ENCODE peak calls at places on chromosomes 7 and 10, in six cellular contexts. One of them, this sample, is unnamed.

GRCh38 chr7:44398506-44398905 is 73.1 kb upstream of the CAMK2B start:
- DNase-seq in foreskin fibroblast: no peak
- DNase-seq in mesothelial cell of epicardium: no peak
- DNase-seq in tibial artery: peak
- DNase-seq in AG09319: no peak
- DNase-seq in K562: no peak
- DNase-seq in this sample: no peak

GRCh38 chr10:116464257-116464656 is 36.6 kb downstream of the PNLIPRP3 start:
- DNase-seq in foreskin fibroblast: no peak
- DNase-seq in mesothelial cell of epicardium: no peak
- DNase-seq in tibial artery: no peak
- DNase-seq in AG09319: no peak
- DNase-seq in K562: no peak
- DNase-seq in this sample: no peak

GRCh38 chr7:85186521-85187241 is at the start of gene SEMA3D:
- DNase-seq in foreskin fibroblast: peak
- DNase-seq in mesothelial cell of epicardium: peak
- DNase-seq in tibial artery: peak
- DNase-seq in AG09319: no peak
- DNase-seq in K562: peak
- DNase-seq in this sample: peak

GRCh38 chr7:100893910-100894763 is 1.6 kb downstream of the ACHE start:
- DNase-seq in foreskin fibroblast: peak
- DNase-seq in mesothelial cell of epicardium: no peak
- DNase-seq in tibial artery: no peak
- DNase-seq in AG09319: no peak
- DNase-seq in K562: peak
- DNase-seq in this sample: no peak

GRCh38 chr7:48192996-48193395 is 21.7 kb downstream of the ABCA13 start:
- DNase-seq in foreskin fibroblast: no peak
- DNase-seq in mesothelial cell of epicardium: no peak
- DNase-seq in tibial artery: no peak
- DNase-seq in AG09319: no peak
- DNase-seq in K562: no peak
- DNase-seq in this sample: no peak

GRCh38 chr7:87206361-87206760 is 13.2 kb downstream of the TMEM243 start:
- DNase-seq in foreskin fibroblast: peak
- DNase-seq in mesothelial cell of epicardium: no peak
- DNase-seq in tibial artery: no peak
- DNase-seq in AG09319: no peak
- DNase-seq in K562: no peak
- DNase-seq in this sample: no peak

GRCh38 chr10:114242235-114242634 is 3.2 kb downstream of the VWA2 start:
- DNase-seq in foreskin fibroblast: no peak
- DNase-seq in mesothelial cell of epicardium: no peak
- DNase-seq in tibial artery: no peak
- DNase-seq in AG09319: no peak
- DNase-seq in K562: no peak
- DNase-seq in this sample: no peak

GRCh38 chr7:140655511-140656408 is 15.1 kb upstream of the DENND2A start:
- DNase-seq in foreskin fibroblast: no peak
- DNase-seq in mesothelial cell of epicardium: no peak
- DNase-seq in tibial artery: peak
- DNase-seq in AG09319: no peak
- DNase-seq in K562: no peak
- DNase-seq in this sample: no peak

GRCh38 chr10:103793920-103794883 is 61.2 kb downstream of the SH3PXD2A start:
- DNase-seq in foreskin fibroblast: no peak
- DNase-seq in mesothelial cell of epicardium: no peak
- DNase-seq in tibial artery: no peak
- DNase-seq in AG09319: no peak
- DNase-seq in K562: no peak
- DNase-seq in this sample: no peak

GRCh38 chr7:142459557-142459963 is 201.7 kb upstream of the PRSS58 start:
- DNase-seq in foreskin fibroblast: peak
- DNase-seq in mesothelial cell of epicardium: no peak
- DNase-seq in tibial artery: no peak
- DNase-seq in AG09319: peak
- DNase-seq in K562: peak
- DNase-seq in this sample: no peak

GRCh38 chr7:98329974-98330373 is 48.5 kb downstream of the BRI3 start:
- DNase-seq in foreskin fibroblast: peak
- DNase-seq in mesothelial cell of epicardium: no peak
- DNase-seq in tibial artery: no peak
- DNase-seq in AG09319: no peak
- DNase-seq in K562: no peak
- DNase-seq in this sample: no peak

GRCh38 chr7:55449992-55450535 is 84.9 kb downstream of the LANCL2 start:
- DNase-seq in foreskin fibroblast: no peak
- DNase-seq in mesothelial cell of epicardium: no peak
- DNase-seq in tibial artery: no peak
- DNase-seq in AG09319: no peak
- DNase-seq in K562: no peak
- DNase-seq in this sample: no peak

GRCh38 chr7:142438235-142438922 is 180.5 kb upstream of the PRSS58 start:
- DNase-seq in foreskin fibroblast: peak
- DNase-seq in mesothelial cell of epicardium: no peak
- DNase-seq in tibial artery: no peak
- DNase-seq in AG09319: no peak
- DNase-seq in K562: peak
- DNase-seq in this sample: no peak

GRCh38 chr10:79146611-79147130 is 77.9 kb downstream of the ZMIZ1 start:
- DNase-seq in foreskin fibroblast: peak
- DNase-seq in mesothelial cell of epicardium: no peak
- DNase-seq in tibial artery: peak
- DNase-seq in AG09319: no peak
- DNase-seq in K562: no peak
- DNase-seq in this sample: no peak

GRCh38 chr7:84985073-84985784 is 201.6 kb downstream of the SEMA3D start:
- DNase-seq in foreskin fibroblast: no peak
- DNase-seq in mesothelial cell of epicardium: no peak
- DNase-seq in tibial artery: no peak
- DNase-seq in AG09319: no peak
- DNase-seq in K562: no peak
- DNase-seq in this sample: no peak

GRCh38 chr10:13404791-13405190 is 56.7 kb upstream of the SEPHS1 start:
- DNase-seq in foreskin fibroblast: no peak
- DNase-seq in mesothelial cell of epicardium: no peak
- DNase-seq in tibial artery: no peak
- DNase-seq in AG09319: no peak
- DNase-seq in K562: no peak
- DNase-seq in this sample: no peak

GRCh38 chr7:57425969-57426628 is 23.9 kb upstream of the ZNF716 start:
- DNase-seq in foreskin fibroblast: no peak
- DNase-seq in mesothelial cell of epicardium: no peak
- DNase-seq in tibial artery: no peak
- DNase-seq in AG09319: no peak
- DNase-seq in K562: no peak
- DNase-seq in this sample: no peak

GRCh38 chr7:6232130-6232529 is 40.3 kb downstream of the CYTH3 start:
- DNase-seq in foreskin fibroblast: no peak
- DNase-seq in mesothelial cell of epicardium: no peak
- DNase-seq in tibial artery: no peak
- DNase-seq in AG09319: no peak
- DNase-seq in K562: no peak
- DNase-seq in this sample: no peak

GRCh38 chr7:15921576-15921975 is 235.1 kb upstream of the MEOX2 start:
- DNase-seq in foreskin fibroblast: peak
- DNase-seq in mesothelial cell of epicardium: no peak
- DNase-seq in tibial artery: no peak
- DNase-seq in AG09319: no peak
- DNase-seq in K562: no peak
- DNase-seq in this sample: no peak

GRCh38 chr7:100584677-100585510 is 1.0 kb downstream of the LRCH4 start:
- DNase-seq in foreskin fibroblast: peak
- DNase-seq in mesothelial cell of epicardium: no peak
- DNase-seq in tibial artery: no peak
- DNase-seq in AG09319: no peak
- DNase-seq in K562: peak
- DNase-seq in this sample: no peak

GRCh38 chr10:131094406-131095108 is 217.0 kb downstream of the TCERG1L start:
- DNase-seq in foreskin fibroblast: peak
- DNase-seq in mesothelial cell of epicardium: no peak
- DNase-seq in tibial artery: no peak
- DNase-seq in AG09319: no peak
- DNase-seq in K562: no peak
- DNase-seq in this sample: no peak

GRCh38 chr7:90723866-90724265 is 127.7 kb downstream of the CDK14 start:
- DNase-seq in foreskin fibroblast: no peak
- DNase-seq in mesothelial cell of epicardium: no peak
- DNase-seq in tibial artery: no peak
- DNase-seq in AG09319: no peak
- DNase-seq in K562: no peak
- DNase-seq in this sample: no peak

GRCh38 chr7:90721869-90722431 is 125.8 kb downstream of the CDK14 start:
- DNase-seq in foreskin fibroblast: no peak
- DNase-seq in mesothelial cell of epicardium: no peak
- DNase-seq in tibial artery: no peak
- DNase-seq in AG09319: no peak
- DNase-seq in K562: no peak
- DNase-seq in this sample: no peak

GRCh38 chr7:90720970-90721768 is 125.0 kb downstream of the CDK14 start:
- DNase-seq in foreskin fibroblast: peak
- DNase-seq in mesothelial cell of epicardium: no peak
- DNase-seq in tibial artery: no peak
- DNase-seq in AG09319: peak
- DNase-seq in K562: no peak
- DNase-seq in this sample: no peak

GRCh38 chr7:90726120-90726519 is 130.0 kb downstream of the CDK14 start:
- DNase-seq in foreskin fibroblast: peak
- DNase-seq in mesothelial cell of epicardium: no peak
- DNase-seq in tibial artery: no peak
- DNase-seq in AG09319: no peak
- DNase-seq in K562: no peak
- DNase-seq in this sample: no peak

GRCh38 chr7:90723233-90723632 is 127.1 kb downstream of the CDK14 start:
- DNase-seq in foreskin fibroblast: no peak
- DNase-seq in mesothelial cell of epicardium: no peak
- DNase-seq in tibial artery: no peak
- DNase-seq in AG09319: no peak
- DNase-seq in K562: no peak
- DNase-seq in this sample: no peak
- TF ChIP-seq CTCF in foreskin fibroblast: no peak
- TF ChIP-seq CTCF in mesothelial cell of epicardium: no peak
- TF ChIP-seq CTCF in tibial artery: no peak
- TF ChIP-seq CTCF in AG09319: no peak
- TF ChIP-seq CTCF in K562: no peak
- TF ChIP-seq CTCF in this sample: no peak

DNA sequence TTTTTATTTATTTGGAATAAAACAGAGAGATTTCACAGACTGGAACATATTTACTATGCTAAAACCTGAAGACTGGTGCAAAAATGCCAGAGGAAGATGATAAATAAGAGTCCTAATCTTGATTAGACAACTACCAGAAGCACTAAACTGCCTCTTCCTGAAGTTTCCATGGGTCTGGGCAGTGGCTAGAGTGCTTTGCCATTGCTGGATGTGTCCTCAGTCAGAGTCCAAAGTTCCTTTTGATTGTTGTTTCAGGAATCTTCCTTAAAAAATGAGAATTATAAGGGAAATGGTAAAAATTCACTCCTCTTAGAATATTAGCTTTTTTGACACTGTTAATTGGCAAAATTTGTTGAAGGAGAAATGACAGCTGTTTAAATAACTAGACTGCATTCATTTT is 86.3 kb upstream of the AHR start:
- DNase-seq in foreskin fibroblast: no peak
- DNase-seq in mesothelial cell of epicardium: no peak
- DNase-seq in tibial artery: no peak
- DNase-seq in AG09319: no peak
- DNase-seq in K562: no peak
- DNase-seq in this sample: no peak
- TF ChIP-seq CTCF in foreskin fibroblast: no peak
- TF ChIP-seq CTCF in mesothelial cell of epicardium: no peak
- TF ChIP-seq CTCF in tibial artery: no peak
- TF ChIP-seq CTCF in AG09319: no peak
- TF ChIP-seq CTCF in K562: no peak
- TF ChIP-seq CTCF in this sample: no peak

GRCh38 chr7:75913437-75913836 is 1.5 kb upstream of the POR start:
- DNase-seq in foreskin fibroblast: no peak
- DNase-seq in mesothelial cell of epicardium: no peak
- DNase-seq in tibial artery: no peak
- DNase-seq in AG09319: no peak
- DNase-seq in K562: no peak
- DNase-seq in this sample: no peak

GRCh38 chr7:75914169-75914654 is 743 bp upstream of the POR start:
- DNase-seq in foreskin fibroblast: no peak
- DNase-seq in mesothelial cell of epicardium: no peak
- DNase-seq in tibial artery: peak
- DNase-seq in AG09319: no peak
- DNase-seq in K562: peak
- DNase-seq in this sample: no peak

GRCh38 chr7:75915416-75916156 is 631 bp downstream of the POR start:
- DNase-seq in foreskin fibroblast: peak
- DNase-seq in mesothelial cell of epicardium: no peak
- DNase-seq in tibial artery: peak
- DNase-seq in AG09319: no peak
- DNase-seq in K562: peak
- DNase-seq in this sample: no peak

GRCh38 chr7:75916259-75916658 is 1.3 kb downstream of the POR start:
- DNase-seq in foreskin fibroblast: no peak
- DNase-seq in mesothelial cell of epicardium: no peak
- DNase-seq in tibial artery: no peak
- DNase-seq in AG09319: no peak
- DNase-seq in K562: no peak
- DNase-seq in this sample: no peak

DNA sequence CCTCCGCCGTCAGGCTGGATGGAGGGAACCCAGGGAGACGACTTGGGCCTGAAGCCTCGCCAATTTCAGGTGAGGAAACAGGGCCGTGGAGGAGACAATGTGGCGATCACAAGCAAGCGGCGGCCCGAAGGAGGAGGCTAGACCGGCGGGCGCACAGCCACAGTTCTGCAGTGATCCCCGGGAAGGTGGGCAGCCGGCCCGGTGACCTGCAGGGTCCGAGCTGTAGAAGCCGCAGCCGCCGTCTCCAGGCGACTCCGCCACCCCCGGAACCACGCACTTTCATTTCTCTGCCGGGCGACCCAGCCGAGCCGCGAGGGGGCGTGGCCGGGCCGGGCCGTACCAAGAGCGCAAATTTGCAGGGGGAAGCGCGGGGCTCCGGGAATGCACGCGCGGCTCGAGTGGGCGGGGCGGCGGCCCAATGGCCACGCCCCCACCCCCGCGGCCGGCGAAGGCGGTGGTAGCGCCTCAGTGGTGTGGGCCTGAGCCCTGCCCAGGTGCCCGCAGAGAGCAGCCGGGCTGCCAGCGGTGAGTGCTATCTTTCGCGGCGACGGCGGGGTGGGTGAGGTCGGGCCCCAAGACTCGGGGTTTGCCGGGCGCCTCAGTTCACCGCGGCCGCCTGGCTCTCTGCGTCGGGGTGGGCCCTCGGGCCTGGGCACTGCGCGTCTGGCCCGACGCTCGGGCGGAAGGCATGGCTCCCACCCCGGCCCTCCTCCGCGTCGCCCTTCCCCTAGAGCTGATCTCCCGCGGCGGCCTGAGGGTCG is at the start of gene POR:
- DNase-seq in foreskin fibroblast: peak
- DNase-seq in mesothelial cell of epicardium: peak
- DNase-seq in tibial artery: peak
- DNase-seq in AG09319: peak
- DNase-seq in K562: peak
- DNase-seq in this sample: peak
- TF ChIP-seq CTCF in foreskin fibroblast: no peak
- TF ChIP-seq CTCF in mesothelial cell of epicardium: no peak
- TF ChIP-seq CTCF in tibial artery: no peak
- TF ChIP-seq CTCF in AG09319: no peak
- TF ChIP-seq CTCF in K562: peak
- TF ChIP-seq CTCF in this sample: no peak

GRCh38 chr10:76774987-76775603 is 862.5 kb downstream of the KCNMA1 start:
- DNase-seq in foreskin fibroblast: peak
- DNase-seq in mesothelial cell of epicardium: no peak
- DNase-seq in tibial artery: no peak
- DNase-seq in AG09319: no peak
- DNase-seq in K562: no peak
- DNase-seq in this sample: no peak
- TF ChIP-seq CTCF in foreskin fibroblast: no peak
- TF ChIP-seq CTCF in mesothelial cell of epicardium: no peak
- TF ChIP-seq CTCF in tibial artery: no peak
- TF ChIP-seq CTCF in AG09319: no peak
- TF ChIP-seq CTCF in K562: no peak
- TF ChIP-seq CTCF in this sample: no peak

This sample was measured in type B pancreatic cell.